ENCODE peak calls at places on chromosomes 16 and 17, in eight cellular contexts. X is NCI-H187 treated with DMSO at 0.1 percent for 48 hours; Q is fibroblast of villous mesenchyme; W is CD4-positive, CD25-positive, alpha-beta regulatory T cell; K is omental fat pad; J is left lung; B is stimulated activated naive CD8-positive, alpha-beta T cell treated with anti-CD3 and anti-CD28 coated beads, Interleukin-15, amount 100 ng/mL, for 72 hours; R is fibroblast of lung. P is an unnamed sample.

GRCh38 chr17:27384261-27384701 is 72.0 kb upstream of the KSR1 start:
- DNase-seq in Q (peak), R (peak), J (no peak), X (no peak), B (no peak), K (no peak), W (no peak), P (peak)

GRCh38 chr17:67602974-67603373 is 114.8 kb upstream of the NOL11 start:
- DNase-seq in J (no peak), R (peak), K (no peak), Q (peak), B (peak), W (peak), X (no peak), P (no peak)

GRCh38 chr17:72401883-72402726 is 281.3 kb downstream of the SOX9 start:
- DNase-seq in X (no peak), R (no peak), W (no peak), J (no peak), K (no peak), B (no peak), Q (no peak), P (no peak)

GRCh38 chr17:31531336-31532160 is 140.1 kb downstream of the RAB11FIP4 start:
- DNase-seq in W (no peak), R (no peak), B (no peak), K (no peak), Q (no peak), X (no peak), J (no peak), P (no peak)

GRCh38 chr16:57663917-57664661 is 4.0 kb upstream of the ADGRG3 start:
- DNase-seq in J (no peak), R (no peak), W (no peak), B (no peak), X (no peak), K (no peak), Q (no peak), P (no peak)

GRCh38 chr17:46935658-46936266 is 12.8 kb downstream of the GOSR2 start:
- DNase-seq in R (peak), W (no peak), B (no peak), Q (peak), X (no peak), K (no peak), J (no peak), P (no peak)

GRCh38 chr17:16491131-16491702 is 776 bp downstream of the LRRC75A start:
- DNase-seq in J (peak), X (no peak), R (no peak), W (no peak), B (peak), K (no peak), Q (no peak), P (no peak)

GRCh38 chr16:30949655-30950515 is 1.0 kb downstream of the ORAI3 start:
- DNase-seq in J (peak), R (peak), X (no peak), K (peak), W (no peak), Q (peak), B (peak), P (no peak)

GRCh38 chr16:67162439-67163163 is 1.9 kb upstream of the HSF4 start:
- DNase-seq in W (no peak), X (no peak), R (peak), Q (no peak), K (no peak), J (no peak), B (no peak), P (no peak)